ENCODE peak calls at places on chromosomes 3 and 15, in seven cellular contexts. One of them, this sample, is unnamed.

GRCh38 chr15:31457161-31457560 is 130.5 kb downstream of the KLF13 start:
- DNase-seq in K562: no peak
- DNase-seq in H1: no peak
- DNase-seq in HepG2: no peak
- DNase-seq in GM12891: no peak
- DNase-seq in SK-N-SH: no peak
- DNase-seq in GM12878: no peak
- DNase-seq in this sample: no peak

GRCh38 chr3:10299679-10300078 is 6.9 kb upstream of the GHRL start:
- DNase-seq in GM12878: no peak
- DNase-seq in GM12891: no peak
- DNase-seq in K562: no peak
- DNase-seq in SK-N-SH: no peak
- DNase-seq in H1: no peak
- DNase-seq in HepG2: no peak
- DNase-seq in this sample: no peak

GRCh38 chr3:55402886-55403605 is 84.1 kb downstream of the WNT5A start:
- DNase-seq in SK-N-SH: no peak
- DNase-seq in GM12891: no peak
- DNase-seq in H1: no peak
- DNase-seq in K562: no peak
- DNase-seq in GM12878: no peak
- DNase-seq in HepG2: peak
- DNase-seq in this sample: no peak

GRCh38 chr3:11482024-11482423 is 161.7 kb downstream of the VGLL4 start:
- DNase-seq in GM12891: no peak
- DNase-seq in GM12878: no peak
- DNase-seq in H1: no peak
- DNase-seq in SK-N-SH: no peak
- DNase-seq in K562: no peak
- DNase-seq in HepG2: no peak
- DNase-seq in this sample: no peak

GRCh38 chr3:38600551-38600950 is 48.9 kb downstream of the SCN5A start:
- DNase-seq in H1: no peak
- DNase-seq in GM12878: no peak
- DNase-seq in GM12891: no peak
- DNase-seq in HepG2: no peak
- DNase-seq in K562: no peak
- DNase-seq in SK-N-SH: no peak
- DNase-seq in this sample: no peak

GRCh38 chr3:47870156-47870555 is 67.2 kb downstream of the DHX30 start:
- DNase-seq in HepG2: no peak
- DNase-seq in GM12891: no peak
- DNase-seq in K562: no peak
- DNase-seq in GM12878: no peak
- DNase-seq in SK-N-SH: no peak
- DNase-seq in H1: no peak
- DNase-seq in this sample: no peak

GRCh38 chr3:149967067-149967685 is 3.5 kb downstream of the PFN2 start:
- DNase-seq in K562: peak
- DNase-seq in HepG2: peak
- DNase-seq in H1: no peak
- DNase-seq in SK-N-SH: no peak
- DNase-seq in GM12878: no peak
- DNase-seq in GM12891: no peak
- DNase-seq in this sample: no peak

GRCh38 chr3:187062526-187063177 is 76.6 kb downstream of the RPL39L start:
- DNase-seq in H1: no peak
- DNase-seq in GM12891: no peak
- DNase-seq in SK-N-SH: no peak
- DNase-seq in K562: no peak
- DNase-seq in HepG2: peak
- DNase-seq in GM12878: no peak
- DNase-seq in this sample: no peak

GRCh38 chr3:61141184-61141583 is 110.1 kb downstream of the FHIT start:
- DNase-seq in H1: no peak
- DNase-seq in GM12878: no peak
- DNase-seq in GM12891: no peak
- DNase-seq in HepG2: no peak
- DNase-seq in SK-N-SH: no peak
- DNase-seq in K562: no peak
- DNase-seq in this sample: no peak

GRCh38 chr3:158802399-158803023 is 657 bp downstream of the MFSD1 start:
- DNase-seq in H1: no peak
- DNase-seq in SK-N-SH: no peak
- DNase-seq in GM12878: no peak
- DNase-seq in K562: no peak
- DNase-seq in HepG2: no peak
- DNase-seq in GM12891: peak
- DNase-seq in this sample: peak

GRCh38 chr3:126469479-126469878 is 6.2 kb downstream of the ZXDC start:
- DNase-seq in SK-N-SH: no peak
- DNase-seq in GM12891: no peak
- DNase-seq in GM12878: no peak
- DNase-seq in H1: no peak
- DNase-seq in HepG2: no peak
- DNase-seq in K562: no peak
- DNase-seq in this sample: no peak

GRCh38 chr3:142931222-142931621 is 32.3 kb downstream of the PAQR9 start:
- DNase-seq in GM12878: no peak
- DNase-seq in K562: no peak
- DNase-seq in H1: peak
- DNase-seq in SK-N-SH: peak
- DNase-seq in HepG2: peak
- DNase-seq in GM12891: peak
- DNase-seq in this sample: peak

GRCh38 chr3:138113309-138113708 is 2.1 kb downstream of the DZIP1L start:
- DNase-seq in SK-N-SH: no peak
- DNase-seq in K562: no peak
- DNase-seq in HepG2: no peak
- DNase-seq in GM12878: no peak
- DNase-seq in H1: no peak
- DNase-seq in GM12891: no peak
- DNase-seq in this sample: no peak

GRCh38 chr3:132669256-132669777 is 9.2 kb downstream of the UBA5 start:
- DNase-seq in K562: no peak
- DNase-seq in GM12891: no peak
- DNase-seq in GM12878: no peak
- DNase-seq in H1: no peak
- DNase-seq in SK-N-SH: no peak
- DNase-seq in HepG2: no peak
- DNase-seq in this sample: no peak

GRCh38 chr15:43469867-43470266 is 23.1 kb downstream of the TP53BP1 start:
- DNase-seq in GM12878: no peak
- DNase-seq in HepG2: no peak
- DNase-seq in H1: no peak
- DNase-seq in SK-N-SH: no peak
- DNase-seq in K562: peak
- DNase-seq in GM12891: no peak
- DNase-seq in this sample: no peak

GRCh38 chr15:96187916-96188315 is 142.6 kb upstream of the NR2F2 start:
- DNase-seq in HepG2: no peak
- DNase-seq in H1: no peak
- DNase-seq in GM12891: no peak
- DNase-seq in SK-N-SH: peak
- DNase-seq in K562: no peak
- DNase-seq in GM12878: no peak
- DNase-seq in this sample: no peak

GRCh38 chr3:87696276-87697013 is 362.4 kb downstream of the CGGBP1 start:
- DNase-seq in SK-N-SH: no peak
- DNase-seq in K562: no peak
- DNase-seq in GM12878: no peak
- DNase-seq in H1: no peak
- DNase-seq in GM12891: no peak
- DNase-seq in HepG2: peak
- DNase-seq in this sample: no peak

GRCh38 chr15:76340802-76341365 is 4.3 kb downstream of the ISL2 start:
- DNase-seq in GM12891: peak
- DNase-seq in SK-N-SH: no peak
- DNase-seq in K562: no peak
- DNase-seq in HepG2: no peak
- DNase-seq in H1: peak
- DNase-seq in GM12878: no peak
- DNase-seq in this sample: no peak

GRCh38 chr3:97952280-97952679 is 20.0 kb downstream of the RIOX2 start:
- DNase-seq in SK-N-SH: no peak
- DNase-seq in GM12891: no peak
- DNase-seq in H1: no peak
- DNase-seq in HepG2: no peak
- DNase-seq in GM12878: no peak
- DNase-seq in K562: no peak
- DNase-seq in this sample: no peak

GRCh38 chr3:127386490-127386889 is 98.6 kb upstream of the PRR20G start:
- DNase-seq in GM12891: no peak
- DNase-seq in HepG2: no peak
- DNase-seq in H1: no peak
- DNase-seq in K562: no peak
- DNase-seq in SK-N-SH: no peak
- DNase-seq in GM12878: no peak
- DNase-seq in this sample: no peak

GRCh38 chr15:29860872-29861271 is 38.6 kb upstream of the TJP1 start:
- DNase-seq in H1: no peak
- DNase-seq in K562: no peak
- DNase-seq in SK-N-SH: no peak
- DNase-seq in GM12878: no peak
- DNase-seq in GM12891: no peak
- DNase-seq in HepG2: no peak
- DNase-seq in this sample: no peak

GRCh38 chr3:123449092-123449985 is 449 bp upstream of the ADCY5 start:
- DNase-seq in GM12878: no peak
- DNase-seq in HepG2: no peak
- DNase-seq in GM12891: peak
- DNase-seq in K562: no peak
- DNase-seq in SK-N-SH: peak
- DNase-seq in H1: peak
- DNase-seq in this sample: peak

GRCh38 chr3:75338342-75338741 is 325.8 kb upstream of the FRG2C start:
- DNase-seq in K562: no peak
- DNase-seq in SK-N-SH: no peak
- DNase-seq in H1: no peak
- DNase-seq in HepG2: no peak
- DNase-seq in GM12891: no peak
- DNase-seq in GM12878: no peak
- DNase-seq in this sample: no peak

GRCh38 chr3:188309437-188310269 is 155.7 kb downstream of the LPP start:
- DNase-seq in H1: no peak
- DNase-seq in SK-N-SH: no peak
- DNase-seq in GM12891: no peak
- DNase-seq in K562: no peak
- DNase-seq in HepG2: no peak
- DNase-seq in GM12878: peak
- DNase-seq in this sample: no peak

GRCh38 chr3:112814256-112814655 is 32.4 kb downstream of the CD200R1L start:
- DNase-seq in K562: no peak
- DNase-seq in SK-N-SH: no peak
- DNase-seq in H1: no peak
- DNase-seq in GM12878: no peak
- DNase-seq in GM12891: no peak
- DNase-seq in HepG2: peak
- DNase-seq in this sample: no peak

GRCh38 chr3:79490165-79491028 is 277.4 kb downstream of the ROBO1 start:
- DNase-seq in H1: no peak
- DNase-seq in GM12878: no peak
- DNase-seq in K562: no peak
- DNase-seq in SK-N-SH: no peak
- DNase-seq in HepG2: no peak
- DNase-seq in GM12891: no peak
- DNase-seq in this sample: no peak

GRCh38 chr3:118960876-118961275 is 73.8 kb downstream of the IGSF11 start:
- DNase-seq in HepG2: no peak
- DNase-seq in GM12878: no peak
- DNase-seq in SK-N-SH: no peak
- DNase-seq in H1: no peak
- DNase-seq in GM12891: no peak
- DNase-seq in K562: peak
- DNase-seq in this sample: no peak

GRCh38 chr3:905217-905616 is 187.6 kb upstream of the CNTN6 start:
- DNase-seq in H1: no peak
- DNase-seq in HepG2: no peak
- DNase-seq in GM12891: no peak
- DNase-seq in K562: no peak
- DNase-seq in SK-N-SH: no peak
- DNase-seq in GM12878: no peak
- DNase-seq in this sample: no peak

GRCh38 chr3:123126051-123126450 is 59.2 kb downstream of the PDIA5 start:
- DNase-seq in H1: no peak
- DNase-seq in GM12878: no peak
- DNase-seq in HepG2: no peak
- DNase-seq in GM12891: no peak
- DNase-seq in SK-N-SH: no peak
- DNase-seq in K562: no peak
- DNase-seq in this sample: no peak

DNA sequence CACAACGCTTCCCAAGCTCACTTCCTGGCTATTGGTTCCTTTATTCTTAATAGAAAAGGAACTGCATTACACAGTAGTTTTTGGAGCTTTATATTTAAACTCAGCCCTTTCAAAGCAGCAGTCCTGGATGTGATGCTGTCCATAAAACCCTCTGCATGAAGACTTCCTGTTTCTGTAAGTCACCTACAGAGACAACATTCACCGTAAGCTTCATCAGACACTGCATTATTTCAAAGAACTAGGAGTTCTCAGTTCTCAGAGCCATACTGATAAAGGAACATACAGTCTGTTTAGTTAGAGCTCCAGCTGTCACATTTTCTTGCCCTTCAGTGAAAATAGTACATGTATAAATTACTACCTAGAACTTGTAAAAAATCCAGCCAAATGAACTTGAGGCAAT is 81.4 kb downstream of the CSNK1G1 start:
- DNase-seq in K562: no peak
- DNase-seq in SK-N-SH: no peak
- DNase-seq in HepG2: no peak
- DNase-seq in GM12891: no peak
- DNase-seq in H1: no peak
- DNase-seq in GM12878: no peak
- DNase-seq in this sample: no peak
- TF ChIP-seq TAF1 in K562: no peak
- TF ChIP-seq TAF1 in SK-N-SH: no peak
- TF ChIP-seq TAF1 in HepG2: no peak
- TF ChIP-seq TAF1 in GM12891: no peak
- TF ChIP-seq TAF1 in H1: no peak
- TF ChIP-seq TAF1 in GM12878: no peak
- TF ChIP-seq TAF1 in this sample: no peak

GRCh38 chr15:63983071-63983711 is 63.1 kb downstream of the DAPK2 start:
- DNase-seq in HepG2: no peak
- DNase-seq in H1: peak
- DNase-seq in K562: peak
- DNase-seq in GM12891: no peak
- DNase-seq in SK-N-SH: no peak
- DNase-seq in GM12878: no peak
- DNase-seq in this sample: no peak
- TF ChIP-seq TAF1 in HepG2: no peak
- TF ChIP-seq TAF1 in H1: no peak
- TF ChIP-seq TAF1 in K562: no peak
- TF ChIP-seq TAF1 in GM12891: no peak
- TF ChIP-seq TAF1 in SK-N-SH: no peak
- TF ChIP-seq TAF1 in GM12878: no peak
- TF ChIP-seq TAF1 in this sample: no peak

GRCh38 chr3:111325160-111325707 is 216.8 kb upstream of the CD96 start:
- DNase-seq in H1: no peak
- DNase-seq in GM12891: no peak
- DNase-seq in GM12878: no peak
- DNase-seq in SK-N-SH: no peak
- DNase-seq in HepG2: no peak
- DNase-seq in K562: no peak
- DNase-seq in this sample: no peak
- TF ChIP-seq TAF1 in H1: no peak
- TF ChIP-seq TAF1 in GM12891: no peak
- TF ChIP-seq TAF1 in GM12878: no peak
- TF ChIP-seq TAF1 in SK-N-SH: no peak
- TF ChIP-seq TAF1 in HepG2: no peak
- TF ChIP-seq TAF1 in K562: no peak
- TF ChIP-seq TAF1 in this sample: no peak

GRCh38 chr3:190032924-190033323 is 87.8 kb downstream of the P3H2 start:
- DNase-seq in K562: no peak
- DNase-seq in HepG2: no peak
- DNase-seq in GM12891: no peak
- DNase-seq in H1: no peak
- DNase-seq in SK-N-SH: no peak
- DNase-seq in GM12878: no peak
- DNase-seq in this sample: no peak
- TF ChIP-seq TAF1 in K562: no peak
- TF ChIP-seq TAF1 in HepG2: no peak
- TF ChIP-seq TAF1 in GM12891: no peak
- TF ChIP-seq TAF1 in H1: no peak
- TF ChIP-seq TAF1 in SK-N-SH: no peak
- TF ChIP-seq TAF1 in GM12878: no peak
- TF ChIP-seq TAF1 in this sample: no peak

This sample was measured in GM12892.